ENCODE peak calls at places on chromosomes 16 and 17, in nine cellular contexts. F is left lung; S is right lobe of liver; U is ovary; G is tibial artery; I is CD4-positive, alpha-beta memory T cell; W is stomach; Y is thoracic aorta; A is left ventricle myocardium inferior. R is an unnamed sample.

GRCh38 chr16:31455601-31456314 is 3.5 kb upstream of the ARMC5 start:
- DNase-seq in F (no peak), S (no peak), U (no peak), G (peak; percentile 54), I (no peak), W (no peak), Y (no peak), A (no peak), R (peak; percentile 56)

GRCh38 chr16:54847609-54848008 is 83.1 kb upstream of the IRX5 start:
- DNase-seq in F (no peak), S (no peak), U (no peak), G (no peak), I (no peak), W (no peak), Y (no peak), A (no peak), R (no peak)

GRCh38 chr16:84986102-84986501 is 25.2 kb downstream of the ZDHHC7 start:
- DNase-seq in F (no peak), S (no peak), U (no peak), G (no peak), I (no peak), W (peak; percentile 45), Y (no peak), A (no peak), R (peak; percentile 46)

GRCh38 chr16:569445-570254 is at the start of gene PIGQ:
- DNase-seq in F (peak; percentile 56), S (peak; percentile 73), U (peak; percentile 81), G (peak; percentile 80), I (peak; percentile 65), W (peak; percentile 64), Y (peak; percentile 52), A (peak; percentile 71), R (peak; percentile 90)

GRCh38 chr17:7114241-7114874 is at the start of gene ASGR2:
- DNase-seq in F (no peak), S (peak; percentile 91), U (no peak), G (no peak), I (no peak), W (no peak), Y (no peak), A (no peak), R (peak; percentile 63)

GRCh38 chr16:78748471-78748929 is 649.0 kb downstream of the WWOX start:
- DNase-seq in F (no peak), S (no peak), U (no peak), G (no peak), I (no peak), W (no peak), Y (no peak), A (no peak), R (no peak)

GRCh38 chr16:57616871-57617270 is 11.6 kb upstream of the ADGRG1 start:
- DNase-seq in F (peak; percentile 24), S (no peak), U (peak; percentile 2), G (peak; percentile 21), I (no peak), W (peak; percentile 20), Y (no peak), A (no peak), R (peak; percentile 18)

GRCh38 chr17:66892286-66892685 is 57.4 kb downstream of the CACNG5 start:
- DNase-seq in F (no peak), S (no peak), U (no peak), G (no peak), I (no peak), W (no peak), Y (no peak), A (no peak), R (no peak)

GRCh38 chr16:65936096-65936495 is 430.4 kb upstream of the CDH5 start:
- DNase-seq in F (no peak), S (no peak), U (no peak), G (no peak), I (no peak), W (no peak), Y (no peak), A (no peak), R (no peak)

GRCh38 chr17:68512967-68513474 is 791 bp downstream of the PRKAR1A start:
- DNase-seq in F (no peak), S (no peak), U (peak; percentile 52), G (no peak), I (no peak), W (no peak), Y (no peak), A (no peak), R (no peak)

GRCh38 chr16:74661064-74661463 is 5.6 kb downstream of the RFWD3 start:
- DNase-seq in F (no peak), S (no peak), U (no peak), G (no peak), I (no peak), W (no peak), Y (no peak), A (no peak), R (no peak)

GRCh38 chr16:22210285-22210684 is 4.2 kb downstream of the EEF2K start:
- DNase-seq in F (no peak), S (no peak), U (no peak), G (no peak), I (no peak), W (no peak), Y (no peak), A (no peak), R (no peak)
- H3K4me1 ChIP-seq in F (peaks cover 13% of the 10 kb centered on the region), S (no peaks in the 10 kb centered on the region), U (peaks cover 10% of the 10 kb centered on the region), G (peaks cover 79% of the 10 kb centered on the region), I (peaks cover 14% of the 10 kb centered on the region), W (peaks cover 39% of the 10 kb centered on the region), Y (peaks cover 63% of the 10 kb centered on the region), A (peaks cover 83% of the 10 kb centered on the region), R (peaks cover 3% of the 10 kb centered on the region)

GRCh38 chr17:65545708-65546523 is 15.5 kb downstream of the AXIN2 start:
- DNase-seq in F (no peak), S (no peak), U (no peak), G (no peak), I (no peak), W (no peak), Y (no peak), A (peak; percentile 45), R (peak; percentile 29)
- H3K4me1 ChIP-seq in F (peaks cover 32% of the 10 kb centered on the region), S (no peaks in the 10 kb centered on the region), U (peaks cover 15% of the 10 kb centered on the region), G (peaks cover 13% of the 10 kb centered on the region), I (peaks cover 46% of the 10 kb centered on the region), W (peaks cover 47% of the 10 kb centered on the region), Y (peaks cover 53% of the 10 kb centered on the region), A (peaks cover 58% of the 10 kb centered on the region), R (peaks cover 4% of the 10 kb centered on the region)

GRCh38 chr17:40318835-40319332 is 9.9 kb downstream of the RARA start:
- DNase-seq in F (peak; percentile 35), S (peak; percentile 29), U (no peak), G (peak; percentile 68), I (peak; percentile 53), W (no peak), Y (no peak), A (peak; percentile 16), R (peak; percentile 82)
- H3K4me1 ChIP-seq in F (peaks cover 66% of the 10 kb centered on the region), S (no peaks in the 10 kb centered on the region), U (peaks cover 48% of the 10 kb centered on the region), G (peaks cover 92% of the 10 kb centered on the region), I (peaks cover 82% of the 10 kb centered on the region), W (peaks cover 87% of the 10 kb centered on the region), Y (peaks cover 91% of the 10 kb centered on the region), A (peaks cover 98% of the 10 kb centered on the region), R (peaks cover 48% of the 10 kb centered on the region)

DNA sequence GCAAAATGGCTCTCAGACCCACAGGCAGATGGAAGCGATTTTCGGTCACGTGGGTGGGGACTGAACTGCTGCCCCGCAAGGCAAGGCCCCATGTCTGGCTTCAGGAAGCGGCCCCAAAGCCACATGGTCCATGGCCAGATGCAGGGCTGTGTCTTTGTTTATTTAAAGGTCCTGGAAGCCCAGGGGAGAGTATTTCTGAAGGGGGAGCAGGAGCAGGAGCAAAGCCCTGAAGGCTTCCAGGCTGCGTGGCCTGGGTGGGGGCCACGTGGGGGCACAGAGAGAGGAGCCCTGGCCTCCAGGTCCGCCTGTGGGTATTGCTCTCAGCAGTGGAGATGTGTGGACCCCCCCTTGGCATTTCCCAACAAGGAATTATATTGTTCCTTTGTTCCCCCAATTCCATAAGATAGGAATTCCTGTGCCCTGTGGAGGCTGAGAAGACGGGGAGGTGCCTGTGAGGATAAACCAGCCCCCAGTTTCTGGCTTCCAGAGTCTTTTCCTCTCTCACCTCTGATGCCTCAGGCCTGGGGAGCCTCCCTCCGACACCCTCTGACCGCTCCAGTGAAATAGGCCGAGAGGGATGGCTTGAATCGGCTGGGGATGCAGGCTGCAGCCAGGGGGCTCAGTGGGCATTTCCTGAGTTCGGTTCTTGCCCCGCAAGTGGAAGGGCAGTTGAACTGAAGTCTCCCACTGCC is 339.2 kb downstream of the SEC14L1 start:
- DNase-seq in F (no peak), S (no peak), U (no peak), G (no peak), I (no peak), W (no peak), Y (no peak), A (no peak), R (no peak)
- H3K4me1 ChIP-seq in F (peaks cover 27% of the 10 kb centered on the region), S (no peaks in the 10 kb centered on the region), U (peaks cover 53% of the 10 kb centered on the region), G (peaks cover 46% of the 10 kb centered on the region), I (peaks cover 99% of the 10 kb centered on the region), W (peaks cover 57% of the 10 kb centered on the region), Y (peaks cover 43% of the 10 kb centered on the region), A (peaks cover 70% of the 10 kb centered on the region), R (peaks cover 27% of the 10 kb centered on the region)

DNA sequence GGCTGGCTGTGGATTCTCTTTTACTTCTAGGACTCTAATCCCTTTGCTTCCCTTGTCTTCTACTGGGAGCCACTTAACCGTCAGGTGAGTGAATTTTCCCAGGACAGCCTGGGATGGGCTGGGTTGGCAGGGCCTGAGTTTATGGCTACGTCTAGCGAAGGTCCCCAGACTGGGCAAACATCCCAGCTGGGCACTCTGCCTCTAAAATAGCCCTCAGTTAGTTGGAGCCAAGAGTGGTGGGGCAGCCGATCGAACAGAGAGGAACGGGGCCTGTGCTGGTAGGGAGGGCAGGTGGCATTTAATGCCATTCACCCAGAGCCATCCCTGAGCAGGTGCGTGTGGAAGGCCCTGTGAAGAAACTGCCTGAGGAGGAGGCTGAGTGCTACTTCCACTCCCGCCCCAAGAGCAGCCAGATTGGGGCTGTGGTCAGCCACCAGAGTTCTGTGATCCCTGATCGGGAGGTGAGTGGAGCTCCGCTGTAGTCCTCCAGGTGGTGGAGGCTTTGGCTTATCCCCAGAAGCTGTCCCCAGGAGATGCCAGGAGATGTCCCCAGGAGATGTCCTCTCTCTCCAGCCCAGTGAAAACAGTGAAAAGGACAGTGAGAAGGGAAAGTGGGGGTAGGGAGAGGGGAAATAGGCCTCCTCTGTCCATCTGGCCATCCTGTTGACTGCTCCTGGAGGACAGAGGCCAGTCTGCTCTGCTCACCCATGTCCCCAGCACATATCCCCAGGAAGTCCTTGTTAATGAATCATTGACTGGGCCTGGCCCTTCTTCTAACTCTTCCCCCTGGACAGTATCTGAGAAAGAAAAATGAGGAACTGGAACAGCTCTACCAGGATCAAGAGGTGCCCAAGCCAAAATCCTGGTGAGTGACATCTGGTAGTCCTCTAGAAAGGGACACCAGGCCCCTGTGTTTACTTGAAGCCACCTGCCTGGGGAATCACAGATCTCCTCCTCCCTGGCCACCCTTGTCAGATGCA is 4.4 kb downstream of the PNPO start:
- DNase-seq in F (no peak), S (peak; percentile 72), U (no peak), G (no peak), I (no peak), W (peak; percentile 67), Y (no peak), A (no peak), R (no peak)
- H3K4me1 ChIP-seq in F (peaks cover 25% of the 10 kb centered on the region), S (peaks cover 2% of the 10 kb centered on the region), U (peaks cover 12% of the 10 kb centered on the region), G (peaks cover 42% of the 10 kb centered on the region), I (peaks cover 51% of the 10 kb centered on the region), W (peaks cover 67% of the 10 kb centered on the region), Y (peaks cover 40% of the 10 kb centered on the region), A (peaks cover 72% of the 10 kb centered on the region), R (peaks cover 52% of the 10 kb centered on the region)